ENCODE peak calls at places on chromosomes 11 and 22, in five cellular contexts. B is lower lobe of right lung, W is A549, P is MCF 10A, S is HFFc6. O is an unnamed sample.

GRCh38 chr11:57903441-57904123 is 120.1 kb upstream of the OR9Q1 start:
- DNase-seq in B (no peak), W (peak), P (peak), S (no peak), O (no peak)

GRCh38 chr11:109785714-109786113 is 307.5 kb upstream of the ZC3H12C start:
- DNase-seq in B (no peak), W (no peak), P (no peak), S (no peak), O (no peak)

GRCh38 chr11:117884994-117885393 is 8.5 kb upstream of the FXYD6 start:
- DNase-seq in B (no peak), W (no peak), P (no peak), S (peak), O (no peak)

GRCh38 chr11:17760102-17761029 is 25.8 kb downstream of the KCNC1 start:
- DNase-seq in B (no peak), W (peak), P (peak), S (peak), O (no peak)

GRCh38 chr11:128174465-128175101 is 412.8 kb downstream of the ETS1 start:
- DNase-seq in B (no peak), W (no peak), P (no peak), S (peak), O (no peak)

GRCh38 chr11:3866206-3866605 is 10.7 kb downstream of the STIM1 start:
- DNase-seq in B (peak), W (no peak), P (no peak), S (no peak), O (peak)

GRCh38 chr22:27220349-27220748 is 563.0 kb downstream of the MIAT start:
- DNase-seq in B (no peak), W (no peak), P (peak), S (peak), O (no peak)

GRCh38 chr11:123173040-123173855 is 21.8 kb downstream of the CLMP start:
- DNase-seq in B (no peak), W (no peak), P (peak), S (peak), O (no peak)

DNA sequence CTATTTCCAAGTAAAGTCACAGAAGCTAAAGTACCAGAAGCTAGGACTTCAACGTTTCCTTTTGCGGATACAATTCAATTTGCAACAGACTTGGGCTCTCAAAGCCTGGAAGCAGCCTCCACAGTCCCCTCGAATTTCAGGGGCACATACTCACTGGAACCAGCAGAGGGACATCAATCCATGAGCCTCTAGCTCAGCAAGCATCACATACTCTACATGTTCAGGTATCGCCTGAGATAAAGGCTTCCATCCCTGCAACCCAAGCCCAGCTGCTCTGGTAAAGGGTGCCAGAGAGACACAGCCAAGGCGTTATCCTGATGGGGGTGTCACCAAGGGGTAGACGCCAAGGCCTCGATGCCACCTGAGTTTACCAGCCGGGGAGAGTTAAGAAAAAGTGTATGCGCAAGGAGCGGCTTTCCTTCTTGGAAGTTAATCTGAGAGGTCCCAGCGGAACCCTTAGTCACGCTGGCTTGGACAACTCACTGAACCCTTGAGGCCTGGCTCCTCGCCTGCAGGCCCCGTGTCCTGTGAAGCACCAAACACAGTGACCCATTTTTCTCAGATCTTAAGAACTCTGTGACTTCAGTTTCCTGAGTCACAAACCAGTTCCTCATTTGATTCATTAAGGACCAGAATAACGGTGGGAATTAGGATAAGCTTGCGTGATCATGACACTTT is 13.0 kb downstream of the LTO1 start:
- DNase-seq in B (peak), W (peak), P (no peak), S (no peak), O (peak)
- TF ChIP-seq CTCF in B (no peak), W (no peak), P (no peak), S (peak), O (no peak)

DNA sequence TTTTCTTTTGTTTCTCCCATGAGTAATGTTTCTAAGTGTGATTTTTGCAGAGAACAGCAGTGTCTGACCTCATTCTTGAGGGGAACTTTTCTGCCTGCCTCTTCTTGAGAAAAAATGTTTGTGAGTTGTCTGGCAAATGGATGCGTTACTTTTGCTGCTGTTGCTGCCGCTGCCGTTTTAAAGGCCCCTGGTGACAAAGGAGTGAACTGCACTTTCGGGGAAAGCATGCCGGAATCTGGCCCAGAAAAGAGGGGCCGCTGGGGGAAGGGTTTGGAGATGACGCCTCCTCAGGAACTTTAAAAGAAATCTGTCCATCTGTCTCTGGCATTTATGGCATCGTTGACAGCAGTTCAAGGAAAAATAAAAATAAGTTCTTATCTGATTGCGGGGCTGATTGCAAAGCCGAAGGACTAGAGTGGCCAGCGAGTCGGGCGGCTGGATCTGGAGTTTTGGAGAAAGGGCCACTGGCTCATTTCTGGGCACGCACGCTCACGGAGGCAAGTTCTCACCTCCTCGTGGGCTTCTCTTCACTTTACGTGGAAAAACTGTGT is 16.5 kb downstream of the ZBTB16 start:
- DNase-seq in B (no peak), W (peak), P (no peak), S (peak), O (no peak)
- TF ChIP-seq CTCF in B (peak), W (no peak), P (no peak), S (peak), O (peak)

GRCh38 chr11:72724851-72725730 is 27.1 kb downstream of the ARAP1 start:
- DNase-seq in B (no peak), W (peak), P (peak), S (peak), O (no peak)
- TF ChIP-seq CTCF in B (peak), W (peak), P (peak), S (peak), O (peak)

GRCh38 chr11:132336781-132337535 is 966.5 kb downstream of the NTM start:
- DNase-seq in B (no peak), W (no peak), P (no peak), S (no peak), O (no peak)
- TF ChIP-seq CTCF in B (no peak), W (no peak), P (no peak), S (no peak), O (no peak)

GRCh38 chr22:50146440-50147228 is 23.9 kb upstream of the PANX2 start:
- DNase-seq in B (peak), W (peak), P (peak), S (peak), O (peak)
- TF ChIP-seq CTCF in B (peak), W (peak), P (peak), S (peak), O (peak)

DNA sequence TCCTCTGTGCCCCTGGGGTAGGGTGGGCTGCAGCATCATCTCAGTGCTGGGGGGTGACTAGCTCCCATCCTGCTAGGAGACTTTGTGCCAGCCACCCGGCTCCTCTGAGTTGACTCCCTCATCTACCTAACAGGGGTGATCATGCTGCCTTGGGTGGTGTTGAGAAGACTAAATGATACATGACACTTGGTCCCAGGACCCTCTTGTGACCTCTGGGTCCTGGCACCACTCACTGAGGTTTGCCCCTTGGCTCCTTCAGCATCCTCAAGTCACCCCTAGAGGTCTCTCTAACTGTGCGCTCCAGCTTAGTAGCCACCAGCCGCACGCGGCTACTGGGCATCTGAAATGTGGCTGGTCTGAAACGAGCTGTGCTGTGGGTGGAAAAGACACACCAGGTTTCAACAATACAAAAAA is 72.1 kb downstream of the LRRC32 start:
- DNase-seq in B (no peak), W (peak), P (peak), S (no peak), O (no peak)
- TF ChIP-seq CTCF in B (peak), W (peak), P (no peak), S (peak), O (peak)

DNA sequence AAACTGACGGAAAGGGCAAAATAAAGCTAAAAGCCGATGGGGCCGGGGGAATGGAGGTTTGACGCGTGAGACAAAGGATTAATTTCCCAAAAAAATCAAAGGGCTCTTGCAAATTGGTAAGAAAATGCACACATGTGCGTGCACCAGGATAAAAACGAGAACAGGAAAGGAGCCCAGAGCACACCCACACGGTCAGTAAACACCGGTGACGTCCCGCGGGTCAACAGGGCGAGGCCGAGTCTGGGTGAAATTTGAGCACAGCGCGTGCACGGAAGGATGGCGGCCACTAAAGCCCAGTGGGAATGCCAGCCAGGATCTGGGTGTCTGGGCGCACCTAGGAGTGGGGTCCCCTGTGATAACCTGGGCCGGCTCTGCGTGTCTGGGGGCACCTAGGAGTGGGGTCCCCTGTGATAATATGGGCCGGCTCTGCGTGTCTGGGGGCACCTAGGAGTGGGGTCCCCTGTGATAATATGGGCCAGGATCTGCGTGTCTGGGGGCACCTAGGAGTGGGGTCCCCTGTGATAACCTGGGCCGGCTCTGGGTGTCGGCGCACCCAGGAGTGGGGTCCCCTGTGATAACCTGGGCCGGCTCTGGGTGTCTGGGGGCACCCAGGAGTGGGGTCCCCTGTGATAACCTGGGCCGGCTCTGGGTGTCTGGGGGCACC is 44.4 kb downstream of the BRSK2 start:
- DNase-seq in B (no peak), W (no peak), P (no peak), S (no peak), O (no peak)
- TF ChIP-seq CTCF in B (no peak), W (no peak), P (no peak), S (no peak), O (no peak)

DNA sequence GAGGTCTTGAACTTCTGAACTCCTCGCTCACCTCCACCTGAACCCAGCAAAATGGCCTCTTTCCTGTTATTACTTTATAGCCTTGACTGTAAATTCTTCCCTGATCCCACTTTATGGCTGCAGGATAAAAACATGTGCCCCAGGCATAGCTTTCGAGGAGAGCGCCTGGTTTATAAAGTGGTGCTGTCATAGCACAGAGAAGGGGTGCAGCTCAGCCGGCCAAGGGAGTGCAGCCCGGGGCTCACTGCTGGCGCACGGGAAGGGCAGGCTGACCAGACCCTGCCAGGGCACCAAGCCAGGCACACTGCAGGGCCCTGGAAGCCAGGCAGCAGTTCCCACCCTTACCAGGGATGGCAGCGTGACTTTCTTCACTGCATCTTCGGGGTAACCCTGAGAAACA is 50.9 kb downstream of the ISX start:
- DNase-seq in B (no peak), W (no peak), P (no peak), S (no peak), O (no peak)
- TF ChIP-seq CTCF in B (no peak), W (no peak), P (no peak), S (no peak), O (no peak)

GRCh38 chr22:19488884-19489843 is 9.4 kb downstream of the CDC45 start:
- DNase-seq in B (no peak), W (no peak), P (peak), S (no peak), O (no peak)
- TF ChIP-seq CTCF in B (no peak), W (no peak), P (peak), S (no peak), O (no peak)

GRCh38 chr11:18775492-18776292 is 15.9 kb downstream of the PTPN5 start:
- DNase-seq in B (peak), W (peak), P (peak), S (peak), O (no peak)
- TF ChIP-seq CTCF in B (peak), W (peak), P (peak), S (peak), O (peak)

O was measured in CD14-positive monocyte.